ENCODE peak calls at places on chromosomes 11 and 22, in five cellular contexts. P, L, G, E and Q are unnamed samples.

GRCh38 chr11:57787920-57788716 is 26.5 kb downstream of the CTNND1 start:
- DNase-seq in G (no peak), L (no peak), E (no peak), P (no peak), Q (peak)

GRCh38 chr11:92865352-92865751 is 104.1 kb upstream of the MTNR1B start:
- DNase-seq in L (no peak), E (no peak), G (no peak), P (no peak), Q (no peak)

GRCh38 chr11:9790703-9791102 is 126.8 kb downstream of the SWAP70 start:
- DNase-seq in P (no peak), G (no peak), E (no peak), L (no peak), Q (no peak)

GRCh38 chr11:122201126-122201525 is 85.1 kb upstream of the BLID start:
- DNase-seq in E (no peak), L (no peak), P (no peak), G (no peak), Q (no peak)

GRCh38 chr11:61695917-61696316 is 15.7 kb downstream of the DAGLA start:
- DNase-seq in P (peak), G (peak), L (peak), E (peak), Q (peak)

GRCh38 chr11:680476-680875 is 14.5 kb downstream of the DEAF1 start:
- DNase-seq in P (no peak), L (no peak), G (no peak), E (no peak), Q (no peak)

GRCh38 chr22:21961886-21962654 is 9.4 kb upstream of the PPM1F start:
- DNase-seq in G (no peak), E (no peak), L (no peak), P (no peak), Q (no peak)

GRCh38 chr22:39681038-39681861 is 110.7 kb downstream of the CACNA1I start:
- DNase-seq in E (no peak), L (no peak), G (no peak), P (no peak), Q (no peak)

GRCh38 chr11:69362315-69362714 is 68.4 kb downstream of the MYEOV start:
- DNase-seq in E (no peak), G (no peak), L (no peak), P (no peak), Q (no peak)

GRCh38 chr22:49638788-49639187 is 188.9 kb downstream of the BRD1 start:
- DNase-seq in G (no peak), E (no peak), L (no peak), P (no peak), Q (peak)

GRCh38 chr22:43151251-43152000 is at the start of gene TSPO:
- DNase-seq in L (peak), E (peak), G (peak), P (peak), Q (peak)

GRCh38 chr11:84720706-84721402 is 906.3 kb downstream of the DLG2 start:
- DNase-seq in L (peak), G (peak), E (peak), P (peak), Q (no peak)

GRCh38 chr11:73493838-73494598 is 103.9 kb downstream of the FAM168A start:
- DNase-seq in G (no peak), P (no peak), L (no peak), E (no peak), Q (peak)

GRCh38 chr11:8870461-8871282 is 40.3 kb upstream of the AKIP1 start:
- DNase-seq in L (peak), E (peak), G (peak), P (peak), Q (peak)

GRCh38 chr22:37771081-37771480 is 36.7 kb upstream of the GCAT start:
- DNase-seq in P (no peak), G (no peak), E (no peak), L (no peak), Q (no peak)

GRCh38 chr22:37765953-37766566 is 41.7 kb upstream of the GCAT start:
- DNase-seq in E (no peak), G (no peak), L (no peak), P (no peak), Q (no peak)

GRCh38 chr22:37765498-37765897 is 42.2 kb upstream of the GCAT start:
- DNase-seq in G (no peak), E (no peak), P (no peak), L (no peak), Q (no peak)

GRCh38 chr22:37769056-37769455 is 38.7 kb upstream of the GCAT start:
- DNase-seq in G (no peak), L (no peak), E (no peak), P (no peak), Q (no peak)

GRCh38 chr22:37768273-37768672 is 39.5 kb upstream of the GCAT start:
- DNase-seq in L (no peak), G (no peak), E (no peak), P (no peak), Q (no peak)
- TF ChIP-seq CTCF in L (no peak), G (no peak), E (no peak), P (no peak), Q (no peak)

DNA sequence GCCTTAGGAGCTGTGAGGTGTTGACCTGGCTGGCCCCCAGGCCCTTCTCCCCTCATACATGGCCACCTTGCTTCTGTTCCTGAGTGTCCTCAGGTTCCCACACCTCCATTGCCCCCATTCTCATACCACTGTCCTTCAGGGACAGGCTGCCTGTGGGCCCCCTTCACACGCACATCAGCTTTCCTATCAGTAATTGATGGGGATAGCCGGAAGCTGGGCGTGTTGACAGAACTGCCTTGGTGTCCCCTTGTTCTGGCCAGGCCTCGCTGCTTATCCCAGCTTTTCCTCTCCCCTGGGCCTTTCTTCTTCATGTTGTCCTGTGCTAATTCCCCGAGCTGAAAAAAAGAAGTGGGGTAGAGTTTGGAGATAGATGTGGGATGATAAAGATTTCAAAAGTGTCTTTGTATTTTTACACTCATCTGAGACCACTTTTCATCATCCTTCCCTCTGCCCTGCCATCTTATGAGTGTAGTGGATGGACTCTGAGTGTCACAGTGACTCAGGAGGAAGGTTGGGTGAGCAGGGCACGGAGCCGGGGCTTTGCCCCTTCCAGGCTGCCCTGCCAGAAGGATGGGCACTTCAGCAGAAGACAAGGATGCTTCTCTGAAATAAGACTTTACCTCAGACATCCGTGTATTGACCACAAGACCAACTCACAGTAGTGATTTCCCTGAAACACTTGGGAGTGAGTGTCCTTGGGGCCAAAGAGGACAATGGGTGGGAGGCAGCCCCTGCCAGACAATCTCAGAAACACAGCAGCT is 42.8 kb downstream of the MED15 start:
- DNase-seq in L (peak), P (no peak), E (peak), G (peak), Q (no peak)
- H3K27ac ChIP-seq in L (peak), P (peak), E (peak), G (peak), Q (peak)

DNA sequence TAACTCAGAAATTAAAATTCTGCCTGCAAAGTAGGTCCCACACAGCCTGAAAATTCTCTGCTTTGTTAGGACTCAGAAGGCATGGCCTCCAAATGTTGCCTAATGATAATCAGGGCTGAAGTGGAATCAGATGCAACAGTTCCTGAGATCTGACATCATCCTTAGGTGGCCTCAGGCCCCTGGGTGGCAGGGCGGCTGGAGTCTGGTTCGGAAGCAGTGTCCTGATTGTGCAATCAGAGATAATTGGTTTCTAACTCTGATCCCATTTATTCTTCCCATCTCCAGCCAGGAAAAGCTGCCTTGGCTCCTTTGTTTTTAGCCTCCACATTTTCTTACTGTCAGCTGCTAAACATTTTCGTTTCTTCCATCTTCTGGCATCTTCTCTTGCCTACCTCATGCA is 399.2 kb downstream of the OPCML start:
- DNase-seq in G (no peak), P (no peak), L (no peak), E (no peak), Q (no peak)
- TF ChIP-seq CTCF in G (no peak), P (no peak), L (no peak), E (no peak), Q (no peak)

GRCh38 chr22:23787600-23787896 is 782 bp downstream of the SMARCB1 start:
- DNase-seq in L (no peak), G (no peak), P (no peak), E (no peak), Q (no peak)
- H3K27ac ChIP-seq in L (peak), G (peak), P (peak), E (peak), Q (peak)

GRCh38 chr11:27722117-27722844 is 22.0 kb upstream of the BDNF start:
- DNase-seq in L (no peak), E (no peak), G (no peak), P (peak), Q (peak)

GRCh38 chr11:27721505-27722116 is 21.4 kb upstream of the BDNF start:
- DNase-seq in E (no peak), L (no peak), G (no peak), P (no peak), Q (no peak)

GRCh38 chr11:27722945-27723344 is 22.7 kb upstream of the BDNF start:
- DNase-seq in G (no peak), E (no peak), L (no peak), P (no peak), Q (no peak)

GRCh38 chr11:27726981-27727380 is 26.7 kb upstream of the BDNF start:
- DNase-seq in L (no peak), G (no peak), E (no peak), P (no peak), Q (no peak)

DNA sequence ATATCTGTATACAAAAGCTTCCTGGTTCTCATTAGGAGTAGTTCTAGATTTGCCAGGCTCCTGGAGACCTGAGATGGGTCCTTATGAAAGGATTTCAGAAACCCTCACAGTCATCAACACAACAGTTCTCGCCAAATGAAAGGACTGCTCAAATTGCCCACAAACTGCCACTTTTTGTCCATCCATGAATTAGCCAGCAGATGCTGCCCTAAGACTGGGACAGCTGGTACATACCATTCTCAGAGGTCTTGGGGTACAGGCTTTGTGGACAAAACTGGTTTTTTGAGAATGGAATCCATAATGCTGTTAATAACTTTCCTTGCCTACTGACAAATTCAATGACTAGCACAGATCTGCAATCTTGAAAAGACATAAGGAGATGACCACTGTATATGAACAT is 23.4 kb upstream of the BDNF start:
- DNase-seq in G (no peak), E (no peak), L (no peak), P (no peak), Q (no peak)
- TF ChIP-seq CTCF in G (no peak), E (no peak), L (no peak), P (no peak), Q (no peak)

GRCh38 chr11:34647131-34647530 is 26.2 kb downstream of the EHF start:
- DNase-seq in E (no peak), L (no peak), G (no peak), P (no peak), Q (no peak)

GRCh38 chr11:34643846-34644245 is 23.0 kb downstream of the EHF start:
- DNase-seq in P (no peak), E (no peak), L (no peak), G (no peak), Q (no peak)

GRCh38 chr11:34646431-34646830 is 25.5 kb downstream of the EHF start:
- DNase-seq in E (no peak), P (no peak), G (no peak), L (no peak), Q (no peak)

GRCh38 chr11:34647532-34647931 is 26.6 kb downstream of the EHF start:
- DNase-seq in L (no peak), P (no peak), E (no peak), G (no peak), Q (no peak)

GRCh38 chr11:34644669-34645406 is 23.9 kb downstream of the EHF start:
- DNase-seq in G (no peak), L (no peak), P (no peak), E (no peak), Q (peak)
- H3K27ac ChIP-seq in G (no peak), L (no peak), P (no peak), E (no peak), Q (peak)